ENCODE peak calls at places on chromosomes 13 and 19, in eight cellular contexts. One of them, this sample, is unnamed.

GRCh38 chr19:16400911-16401675 is 70.7 kb downstream of the EPS15L1 start:
- DNase-seq in upper lobe of left lung: no peak
- DNase-seq in cardiac muscle cell: no peak
- DNase-seq in endothelial cell: no peak
- DNase-seq in omental fat pad: no peak
- DNase-seq in colonic mucosa: no peak
- DNase-seq in progenitor cell of endocrine pancreas: no peak
- DNase-seq in neural crest cell: no peak
- DNase-seq in this sample: no peak

GRCh38 chr13:23391752-23392151 is 41.8 kb downstream of the SACS start:
- DNase-seq in upper lobe of left lung: no peak
- DNase-seq in cardiac muscle cell: no peak
- DNase-seq in endothelial cell: no peak
- DNase-seq in omental fat pad: no peak
- DNase-seq in colonic mucosa: no peak
- DNase-seq in progenitor cell of endocrine pancreas: no peak
- DNase-seq in neural crest cell: no peak
- DNase-seq in this sample: no peak

GRCh38 chr13:77810430-77810829 is 108.2 kb downstream of the EDNRB start:
- DNase-seq in upper lobe of left lung: no peak
- DNase-seq in cardiac muscle cell: peak; percentile 6
- DNase-seq in endothelial cell: no peak
- DNase-seq in omental fat pad: no peak
- DNase-seq in colonic mucosa: no peak
- DNase-seq in progenitor cell of endocrine pancreas: no peak
- DNase-seq in neural crest cell: no peak
- DNase-seq in this sample: no peak

GRCh38 chr19:50224986-50225747 is 21.7 kb downstream of the MYH14 start:
- DNase-seq in upper lobe of left lung: no peak
- DNase-seq in cardiac muscle cell: no peak
- DNase-seq in endothelial cell: no peak
- DNase-seq in omental fat pad: no peak
- DNase-seq in colonic mucosa: no peak
- DNase-seq in progenitor cell of endocrine pancreas: no peak
- DNase-seq in neural crest cell: no peak
- DNase-seq in this sample: no peak

GRCh38 chr13:27131202-27131623 is 40.4 kb downstream of the USP12 start:
- DNase-seq in upper lobe of left lung: peak; percentile 74
- DNase-seq in cardiac muscle cell: no peak
- DNase-seq in endothelial cell: no peak
- DNase-seq in omental fat pad: no peak
- DNase-seq in colonic mucosa: peak; percentile 39
- DNase-seq in progenitor cell of endocrine pancreas: no peak
- DNase-seq in neural crest cell: no peak
- DNase-seq in this sample: no peak

GRCh38 chr19:18093439-18094161 is 4.0 kb upstream of the MAST3 start:
- DNase-seq in upper lobe of left lung: no peak
- DNase-seq in cardiac muscle cell: no peak
- DNase-seq in endothelial cell: no peak
- DNase-seq in omental fat pad: no peak
- DNase-seq in colonic mucosa: no peak
- DNase-seq in progenitor cell of endocrine pancreas: no peak
- DNase-seq in neural crest cell: no peak
- DNase-seq in this sample: no peak

GRCh38 chr13:42007844-42008243 is 40.6 kb upstream of the DGKH start:
- DNase-seq in upper lobe of left lung: no peak
- DNase-seq in cardiac muscle cell: no peak
- DNase-seq in endothelial cell: no peak
- DNase-seq in omental fat pad: no peak
- DNase-seq in colonic mucosa: no peak
- DNase-seq in progenitor cell of endocrine pancreas: no peak
- DNase-seq in neural crest cell: no peak
- DNase-seq in this sample: no peak

GRCh38 chr13:82597737-82598136 is 1284.5 kb downstream of the SLITRK1 start:
- DNase-seq in upper lobe of left lung: no peak
- DNase-seq in cardiac muscle cell: no peak
- DNase-seq in endothelial cell: no peak
- DNase-seq in omental fat pad: no peak
- DNase-seq in colonic mucosa: no peak
- DNase-seq in progenitor cell of endocrine pancreas: no peak
- DNase-seq in neural crest cell: no peak
- DNase-seq in this sample: no peak

GRCh38 chr19:47200530-47200929 is 30.5 kb downstream of the BBC3 start:
- DNase-seq in upper lobe of left lung: no peak
- DNase-seq in cardiac muscle cell: no peak
- DNase-seq in endothelial cell: no peak
- DNase-seq in omental fat pad: no peak
- DNase-seq in colonic mucosa: no peak
- DNase-seq in progenitor cell of endocrine pancreas: no peak
- DNase-seq in neural crest cell: no peak
- DNase-seq in this sample: no peak

GRCh38 chr19:35040826-35041547 is 534 bp upstream of the HPN start:
- DNase-seq in upper lobe of left lung: peak; percentile 95
- DNase-seq in cardiac muscle cell: peak; percentile 86
- DNase-seq in endothelial cell: peak; percentile 45
- DNase-seq in omental fat pad: peak; percentile 71
- DNase-seq in colonic mucosa: peak; percentile 82
- DNase-seq in progenitor cell of endocrine pancreas: peak; percentile 48
- DNase-seq in neural crest cell: peak; percentile 51
- DNase-seq in this sample: no peak

GRCh38 chr13:27635256-27635655 is 13.6 kb downstream of the POLR1D start:
- DNase-seq in upper lobe of left lung: no peak
- DNase-seq in cardiac muscle cell: no peak
- DNase-seq in endothelial cell: no peak
- DNase-seq in omental fat pad: no peak
- DNase-seq in colonic mucosa: no peak
- DNase-seq in progenitor cell of endocrine pancreas: no peak
- DNase-seq in neural crest cell: no peak
- DNase-seq in this sample: no peak

GRCh38 chr13:113408562-113408961 is 44.6 kb upstream of the GRTP1 start:
- DNase-seq in upper lobe of left lung: no peak
- DNase-seq in cardiac muscle cell: no peak
- DNase-seq in endothelial cell: no peak
- DNase-seq in omental fat pad: no peak
- DNase-seq in colonic mucosa: no peak
- DNase-seq in progenitor cell of endocrine pancreas: no peak
- DNase-seq in neural crest cell: no peak
- DNase-seq in this sample: no peak

GRCh38 chr13:100648354-100648753 is 26.2 kb downstream of the TMTC4 start:
- DNase-seq in upper lobe of left lung: no peak
- DNase-seq in cardiac muscle cell: no peak
- DNase-seq in endothelial cell: no peak
- DNase-seq in omental fat pad: no peak
- DNase-seq in colonic mucosa: no peak
- DNase-seq in progenitor cell of endocrine pancreas: no peak
- DNase-seq in neural crest cell: no peak
- DNase-seq in this sample: no peak

GRCh38 chr13:100644328-100644727 is 30.3 kb downstream of the TMTC4 start:
- DNase-seq in upper lobe of left lung: no peak
- DNase-seq in cardiac muscle cell: no peak
- DNase-seq in endothelial cell: no peak
- DNase-seq in omental fat pad: no peak
- DNase-seq in colonic mucosa: no peak
- DNase-seq in progenitor cell of endocrine pancreas: no peak
- DNase-seq in neural crest cell: no peak
- DNase-seq in this sample: no peak

GRCh38 chr13:100646871-100647270 is 27.7 kb downstream of the TMTC4 start:
- DNase-seq in upper lobe of left lung: no peak
- DNase-seq in cardiac muscle cell: no peak
- DNase-seq in endothelial cell: no peak
- DNase-seq in omental fat pad: no peak
- DNase-seq in colonic mucosa: no peak
- DNase-seq in progenitor cell of endocrine pancreas: no peak
- DNase-seq in neural crest cell: no peak
- DNase-seq in this sample: no peak

GRCh38 chr13:100645382-100645781 is 29.2 kb downstream of the TMTC4 start:
- DNase-seq in upper lobe of left lung: no peak
- DNase-seq in cardiac muscle cell: no peak
- DNase-seq in endothelial cell: no peak
- DNase-seq in omental fat pad: no peak
- DNase-seq in colonic mucosa: no peak
- DNase-seq in progenitor cell of endocrine pancreas: no peak
- DNase-seq in neural crest cell: no peak
- DNase-seq in this sample: no peak

DNA sequence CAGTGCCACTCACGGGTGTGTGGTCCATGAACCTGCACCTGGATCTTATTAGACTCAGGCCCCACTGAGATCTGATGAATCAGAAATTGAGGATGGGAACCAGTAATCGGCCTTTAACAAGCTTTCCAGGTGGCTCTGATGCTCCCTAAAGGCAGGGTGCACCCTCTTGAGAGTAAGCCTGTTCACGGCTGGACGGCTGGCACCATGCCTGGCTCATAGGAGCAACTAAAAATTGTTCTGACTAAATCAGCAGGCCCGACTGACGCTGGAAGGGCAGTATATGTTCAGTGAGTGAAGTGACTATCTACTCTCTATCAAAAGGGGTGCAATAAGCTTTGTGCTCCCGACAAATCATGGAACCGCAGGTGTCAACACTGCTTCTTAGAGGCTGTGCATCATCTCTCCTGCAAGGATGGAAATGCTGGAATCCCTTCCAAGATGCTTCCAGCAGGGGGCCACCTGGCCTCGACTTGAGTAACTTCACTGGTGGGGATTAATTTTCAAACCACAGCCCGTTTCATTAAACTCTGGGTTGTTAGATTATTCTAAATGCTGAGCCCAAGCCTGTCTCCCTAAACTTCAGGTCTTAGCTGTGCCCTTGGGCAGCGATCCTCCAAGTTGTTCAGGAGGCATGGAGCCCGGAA is 28.4 kb downstream of the TMTC4 start:
- DNase-seq in upper lobe of left lung: no peak
- DNase-seq in cardiac muscle cell: peak; percentile 27
- DNase-seq in endothelial cell: peak; percentile 51
- DNase-seq in omental fat pad: no peak
- DNase-seq in colonic mucosa: no peak
- DNase-seq in progenitor cell of endocrine pancreas: peak; percentile 13
- DNase-seq in neural crest cell: peak; percentile 17
- DNase-seq in this sample: no peak
- TF ChIP-seq CTCF in upper lobe of left lung: no peak
- TF ChIP-seq CTCF in cardiac muscle cell: peak; percentile 68
- TF ChIP-seq CTCF in endothelial cell: peak; percentile 30
- TF ChIP-seq CTCF in omental fat pad: no peak
- TF ChIP-seq CTCF in colonic mucosa: no peak
- TF ChIP-seq CTCF in progenitor cell of endocrine pancreas: peak; percentile 64
- TF ChIP-seq CTCF in neural crest cell: peak; percentile 64
- TF ChIP-seq CTCF in this sample: peak; percentile 41

GRCh38 chr19:10478476-10478875 is 24.7 kb downstream of the KEAP1 start:
- DNase-seq in upper lobe of left lung: no peak
- DNase-seq in cardiac muscle cell: no peak
- DNase-seq in endothelial cell: no peak
- DNase-seq in omental fat pad: no peak
- DNase-seq in colonic mucosa: no peak
- DNase-seq in progenitor cell of endocrine pancreas: no peak
- DNase-seq in neural crest cell: no peak
- DNase-seq in this sample: no peak

GRCh38 chr19:10473192-10473591 is 30.0 kb downstream of the KEAP1 start:
- DNase-seq in upper lobe of left lung: no peak
- DNase-seq in cardiac muscle cell: no peak
- DNase-seq in endothelial cell: no peak
- DNase-seq in omental fat pad: no peak
- DNase-seq in colonic mucosa: no peak
- DNase-seq in progenitor cell of endocrine pancreas: no peak
- DNase-seq in neural crest cell: no peak
- DNase-seq in this sample: no peak

GRCh38 chr19:10474962-10475451 is 28.1 kb downstream of the KEAP1 start:
- DNase-seq in upper lobe of left lung: no peak
- DNase-seq in cardiac muscle cell: no peak
- DNase-seq in endothelial cell: no peak
- DNase-seq in omental fat pad: no peak
- DNase-seq in colonic mucosa: no peak
- DNase-seq in progenitor cell of endocrine pancreas: no peak
- DNase-seq in neural crest cell: no peak
- DNase-seq in this sample: no peak

DNA sequence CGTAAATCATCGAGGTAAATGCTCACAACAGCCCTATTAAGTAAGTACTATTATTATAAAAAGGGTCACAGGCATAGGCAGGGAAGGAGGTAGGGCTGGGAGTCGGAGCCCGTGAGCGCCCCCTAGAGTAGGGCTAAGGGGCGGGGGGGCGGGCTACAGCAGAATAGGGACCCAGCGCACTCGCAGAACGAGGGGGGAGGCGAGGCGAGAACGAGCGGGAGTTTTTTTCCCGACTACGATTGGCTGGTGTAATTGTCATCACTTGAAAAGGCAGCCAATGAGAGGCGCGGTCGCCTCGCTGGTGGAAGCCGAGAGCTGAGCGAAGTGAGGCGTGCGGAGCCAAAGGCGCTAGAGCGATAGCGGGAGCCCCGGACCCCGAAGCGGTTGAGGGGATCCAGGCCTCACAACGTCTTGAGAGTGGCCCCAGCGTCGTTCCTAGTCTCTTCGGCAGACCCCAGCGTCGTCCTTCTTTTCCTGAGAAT is 24.2 kb downstream of the KEAP1 start:
- DNase-seq in upper lobe of left lung: peak; percentile 94
- DNase-seq in cardiac muscle cell: peak; percentile 90
- DNase-seq in endothelial cell: peak; percentile 77
- DNase-seq in omental fat pad: peak; percentile 82
- DNase-seq in colonic mucosa: peak; percentile 87
- DNase-seq in progenitor cell of endocrine pancreas: peak; percentile 26
- DNase-seq in neural crest cell: peak; percentile 61
- DNase-seq in this sample: no peak
- TF ChIP-seq CTCF in upper lobe of left lung: peak; percentile 11
- TF ChIP-seq CTCF in cardiac muscle cell: peak; percentile 33
- TF ChIP-seq CTCF in endothelial cell: peak; percentile 58
- TF ChIP-seq CTCF in omental fat pad: no peak
- TF ChIP-seq CTCF in colonic mucosa: peak; percentile 63
- TF ChIP-seq CTCF in progenitor cell of endocrine pancreas: peak; percentile 58
- TF ChIP-seq CTCF in neural crest cell: peak; percentile 67
- TF ChIP-seq CTCF in this sample: peak; percentile 43

GRCh38 chr13:34515201-34515600 is 426.9 kb upstream of the NBEA start:
- DNase-seq in upper lobe of left lung: no peak
- DNase-seq in cardiac muscle cell: no peak
- DNase-seq in endothelial cell: no peak
- DNase-seq in omental fat pad: no peak
- DNase-seq in colonic mucosa: no peak
- DNase-seq in progenitor cell of endocrine pancreas: no peak
- DNase-seq in neural crest cell: no peak
- DNase-seq in this sample: no peak
- TF ChIP-seq CTCF in upper lobe of left lung: no peak
- TF ChIP-seq CTCF in cardiac muscle cell: no peak
- TF ChIP-seq CTCF in endothelial cell: no peak
- TF ChIP-seq CTCF in omental fat pad: no peak
- TF ChIP-seq CTCF in colonic mucosa: no peak
- TF ChIP-seq CTCF in progenitor cell of endocrine pancreas: no peak
- TF ChIP-seq CTCF in neural crest cell: no peak
- TF ChIP-seq CTCF in this sample: no peak

DNA sequence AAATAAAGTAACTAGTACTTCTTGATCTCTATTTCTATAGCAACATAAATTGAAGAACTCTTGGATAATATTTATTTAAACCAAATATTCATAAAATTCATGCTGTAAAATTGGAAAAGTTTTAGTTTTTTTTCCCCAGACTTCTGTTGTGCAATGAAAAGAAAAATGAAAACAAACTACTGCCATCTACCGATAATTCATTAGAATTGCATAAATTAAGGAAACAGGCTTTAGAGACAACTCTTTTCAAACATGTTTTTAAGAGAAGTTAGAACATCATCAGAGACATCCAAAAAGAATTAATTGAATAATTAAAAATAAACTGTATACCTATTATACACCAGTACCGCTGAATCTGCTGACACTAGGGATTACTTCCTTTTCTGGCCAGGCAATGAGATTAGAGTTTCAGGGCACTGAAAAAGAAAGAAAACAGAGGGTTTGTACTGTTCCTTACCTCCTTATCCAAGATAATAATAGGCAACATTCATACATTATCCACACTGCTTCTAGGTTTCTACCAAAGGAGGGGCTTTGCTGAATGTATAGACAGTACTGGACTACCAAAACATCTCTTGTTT is 4.9 kb downstream of the CCDC122 start:
- DNase-seq in upper lobe of left lung: no peak
- DNase-seq in cardiac muscle cell: peak; percentile 27
- DNase-seq in endothelial cell: no peak
- DNase-seq in omental fat pad: no peak
- DNase-seq in colonic mucosa: no peak
- DNase-seq in progenitor cell of endocrine pancreas: no peak
- DNase-seq in neural crest cell: no peak
- DNase-seq in this sample: no peak
- TF ChIP-seq CTCF in upper lobe of left lung: peak; percentile 31
- TF ChIP-seq CTCF in cardiac muscle cell: peak; percentile 44
- TF ChIP-seq CTCF in endothelial cell: peak; percentile 72
- TF ChIP-seq CTCF in omental fat pad: no peak
- TF ChIP-seq CTCF in colonic mucosa: peak; percentile 55
- TF ChIP-seq CTCF in progenitor cell of endocrine pancreas: peak; percentile 71
- TF ChIP-seq CTCF in neural crest cell: peak; percentile 75
- TF ChIP-seq CTCF in this sample: peak; percentile 68